ENCODE peak calls at places on chromosomes 6 and 20, in eight cellular contexts. One of them, this sample, is unnamed.
A peak's percentile ranks its signal among the peaks of the same experiment; 100 is the strongest.

GRCh38 chr20:54499111-54499510 is 23.7 kb downstream of the DOK5 start:
- DNase-seq in endothelial cell of umbilical vein: no peak
- DNase-seq in sciatic nerve: no peak
- DNase-seq in Peyer's patch: no peak
- DNase-seq in NCI-H1436: no peak
- DNase-seq in astrocyte of the spinal cord: no peak
- DNase-seq in activated T-cell treated with anti-CD3 and anti-CD28 coated beads, Interleukin-2, amount 50 U/mL, for 4 hours: no peak
- DNase-seq in activated naive CD4-positive, alpha-beta T cell: no peak
- DNase-seq in this sample: no peak

GRCh38 chr20:25856256-25856884 is 159.7 kb upstream of the ZNF337 start:
- DNase-seq in Peyer's patch: no peak
- DNase-seq in activated T-cell treated with anti-CD3 and anti-CD28 coated beads, Interleukin-2, amount 50 U/mL, for 4 hours: no peak
- DNase-seq in NCI-H1436: no peak
- DNase-seq in astrocyte of the spinal cord: no peak
- DNase-seq in endothelial cell of umbilical vein: no peak
- DNase-seq in sciatic nerve: no peak
- DNase-seq in activated naive CD4-positive, alpha-beta T cell: no peak
- DNase-seq in this sample: no peak

GRCh38 chr6:132569170-132569569 is 952 bp upstream of the TAAR6 start:
- DNase-seq in sciatic nerve: no peak
- DNase-seq in activated naive CD4-positive, alpha-beta T cell: no peak
- DNase-seq in endothelial cell of umbilical vein: no peak
- DNase-seq in Peyer's patch: no peak
- DNase-seq in NCI-H1436: no peak
- DNase-seq in activated T-cell treated with anti-CD3 and anti-CD28 coated beads, Interleukin-2, amount 50 U/mL, for 4 hours: no peak
- DNase-seq in astrocyte of the spinal cord: no peak
- DNase-seq in this sample: no peak

GRCh38 chr6:5783584-5784089 is 223.1 kb downstream of the NRN1 start:
- DNase-seq in endothelial cell of umbilical vein: no peak
- DNase-seq in activated naive CD4-positive, alpha-beta T cell: no peak
- DNase-seq in NCI-H1436: no peak
- DNase-seq in activated T-cell treated with anti-CD3 and anti-CD28 coated beads, Interleukin-2, amount 50 U/mL, for 4 hours: no peak
- DNase-seq in astrocyte of the spinal cord: no peak
- DNase-seq in sciatic nerve: no peak
- DNase-seq in Peyer's patch: no peak
- DNase-seq in this sample: peak; percentile 12

GRCh38 chr6:125790403-125791150 is at the start of gene NCOA7:
- DNase-seq in NCI-H1436: peak; percentile 60
- DNase-seq in astrocyte of the spinal cord: peak; percentile 70
- DNase-seq in endothelial cell of umbilical vein: peak; percentile 84
- DNase-seq in sciatic nerve: peak; percentile 90
- DNase-seq in activated T-cell treated with anti-CD3 and anti-CD28 coated beads, Interleukin-2, amount 50 U/mL, for 4 hours: peak; percentile 68
- DNase-seq in Peyer's patch: peak; percentile 74
- DNase-seq in activated naive CD4-positive, alpha-beta T cell: peak; percentile 32
- DNase-seq in this sample: peak; percentile 91

GRCh38 chr20:18663932-18664331 is 76.1 kb downstream of the DTD1 start:
- DNase-seq in Peyer's patch: no peak
- DNase-seq in activated naive CD4-positive, alpha-beta T cell: no peak
- DNase-seq in sciatic nerve: no peak
- DNase-seq in NCI-H1436: no peak
- DNase-seq in activated T-cell treated with anti-CD3 and anti-CD28 coated beads, Interleukin-2, amount 50 U/mL, for 4 hours: no peak
- DNase-seq in astrocyte of the spinal cord: peak; percentile 38
- DNase-seq in endothelial cell of umbilical vein: no peak
- DNase-seq in this sample: no peak

GRCh38 chr20:60481742-60482133 is 523.5 kb downstream of the CDH26 start:
- DNase-seq in sciatic nerve: no peak
- DNase-seq in Peyer's patch: no peak
- DNase-seq in activated naive CD4-positive, alpha-beta T cell: no peak
- DNase-seq in NCI-H1436: no peak
- DNase-seq in astrocyte of the spinal cord: no peak
- DNase-seq in activated T-cell treated with anti-CD3 and anti-CD28 coated beads, Interleukin-2, amount 50 U/mL, for 4 hours: no peak
- DNase-seq in endothelial cell of umbilical vein: no peak
- DNase-seq in this sample: no peak

GRCh38 chr6:148044261-148044731 is 298.3 kb upstream of the SASH1 start:
- DNase-seq in astrocyte of the spinal cord: peak; percentile 75
- DNase-seq in activated naive CD4-positive, alpha-beta T cell: no peak
- DNase-seq in NCI-H1436: no peak
- DNase-seq in activated T-cell treated with anti-CD3 and anti-CD28 coated beads, Interleukin-2, amount 50 U/mL, for 4 hours: no peak
- DNase-seq in Peyer's patch: no peak
- DNase-seq in sciatic nerve: no peak
- DNase-seq in endothelial cell of umbilical vein: no peak
- DNase-seq in this sample: no peak

GRCh38 chr6:28769626-28770402 is 154.0 kb downstream of the TRIM27 start:
- DNase-seq in sciatic nerve: no peak
- DNase-seq in astrocyte of the spinal cord: peak; percentile 55
- DNase-seq in endothelial cell of umbilical vein: no peak
- DNase-seq in activated naive CD4-positive, alpha-beta T cell: no peak
- DNase-seq in NCI-H1436: no peak
- DNase-seq in Peyer's patch: no peak
- DNase-seq in activated T-cell treated with anti-CD3 and anti-CD28 coated beads, Interleukin-2, amount 50 U/mL, for 4 hours: no peak
- DNase-seq in this sample: no peak

GRCh38 chr20:6416371-6416770 is 293.5 kb upstream of the FERMT1 start:
- DNase-seq in NCI-H1436: no peak
- DNase-seq in astrocyte of the spinal cord: no peak
- DNase-seq in activated naive CD4-positive, alpha-beta T cell: no peak
- DNase-seq in activated T-cell treated with anti-CD3 and anti-CD28 coated beads, Interleukin-2, amount 50 U/mL, for 4 hours: no peak
- DNase-seq in endothelial cell of umbilical vein: no peak
- DNase-seq in Peyer's patch: no peak
- DNase-seq in sciatic nerve: no peak
- DNase-seq in this sample: no peak

GRCh38 chr20:20820780-20821495 is 108.5 kb upstream of the RALGAPA2 start:
- DNase-seq in sciatic nerve: no peak
- DNase-seq in endothelial cell of umbilical vein: no peak
- DNase-seq in NCI-H1436: no peak
- DNase-seq in Peyer's patch: no peak
- DNase-seq in activated T-cell treated with anti-CD3 and anti-CD28 coated beads, Interleukin-2, amount 50 U/mL, for 4 hours: no peak
- DNase-seq in astrocyte of the spinal cord: no peak
- DNase-seq in activated naive CD4-positive, alpha-beta T cell: no peak
- DNase-seq in this sample: no peak

GRCh38 chr6:84618836-84619235 is 145.6 kb downstream of the TBX18 start:
- DNase-seq in Peyer's patch: no peak
- DNase-seq in endothelial cell of umbilical vein: peak; percentile 53
- DNase-seq in activated naive CD4-positive, alpha-beta T cell: no peak
- DNase-seq in sciatic nerve: no peak
- DNase-seq in astrocyte of the spinal cord: peak; percentile 83
- DNase-seq in NCI-H1436: no peak
- DNase-seq in activated T-cell treated with anti-CD3 and anti-CD28 coated beads, Interleukin-2, amount 50 U/mL, for 4 hours: no peak
- DNase-seq in this sample: no peak

GRCh38 chr6:119312875-119313338 is 36.7 kb downstream of the MAN1A1 start:
- DNase-seq in Peyer's patch: no peak
- DNase-seq in NCI-H1436: no peak
- DNase-seq in activated T-cell treated with anti-CD3 and anti-CD28 coated beads, Interleukin-2, amount 50 U/mL, for 4 hours: no peak
- DNase-seq in endothelial cell of umbilical vein: no peak
- DNase-seq in activated naive CD4-positive, alpha-beta T cell: no peak
- DNase-seq in astrocyte of the spinal cord: no peak
- DNase-seq in sciatic nerve: no peak
- DNase-seq in this sample: peak; percentile 19

GRCh38 chr6:129695373-129696027 is 14.5 kb downstream of the ARHGAP18 start:
- DNase-seq in endothelial cell of umbilical vein: no peak
- DNase-seq in Peyer's patch: no peak
- DNase-seq in sciatic nerve: no peak
- DNase-seq in NCI-H1436: no peak
- DNase-seq in astrocyte of the spinal cord: no peak
- DNase-seq in activated T-cell treated with anti-CD3 and anti-CD28 coated beads, Interleukin-2, amount 50 U/mL, for 4 hours: no peak
- DNase-seq in activated naive CD4-positive, alpha-beta T cell: no peak
- DNase-seq in this sample: no peak

GRCh38 chr6:73081955-73082354 is 143.3 kb downstream of the KHDC1L start:
- DNase-seq in NCI-H1436: no peak
- DNase-seq in endothelial cell of umbilical vein: no peak
- DNase-seq in sciatic nerve: no peak
- DNase-seq in activated naive CD4-positive, alpha-beta T cell: no peak
- DNase-seq in astrocyte of the spinal cord: no peak
- DNase-seq in activated T-cell treated with anti-CD3 and anti-CD28 coated beads, Interleukin-2, amount 50 U/mL, for 4 hours: no peak
- DNase-seq in Peyer's patch: no peak
- DNase-seq in this sample: no peak

GRCh38 chr6:135331002-135331401 is 149.9 kb downstream of the MYB start:
- DNase-seq in endothelial cell of umbilical vein: no peak
- DNase-seq in activated T-cell treated with anti-CD3 and anti-CD28 coated beads, Interleukin-2, amount 50 U/mL, for 4 hours: no peak
- DNase-seq in NCI-H1436: no peak
- DNase-seq in astrocyte of the spinal cord: peak; percentile 43
- DNase-seq in activated naive CD4-positive, alpha-beta T cell: no peak
- DNase-seq in Peyer's patch: no peak
- DNase-seq in sciatic nerve: no peak
- DNase-seq in this sample: no peak

GRCh38 chr20:47360489-47361267 is 4.2 kb upstream of the ZMYND8 start:
- DNase-seq in activated T-cell treated with anti-CD3 and anti-CD28 coated beads, Interleukin-2, amount 50 U/mL, for 4 hours: no peak
- DNase-seq in sciatic nerve: peak; percentile 85
- DNase-seq in NCI-H1436: peak; percentile 78
- DNase-seq in endothelial cell of umbilical vein: peak; percentile 100
- DNase-seq in astrocyte of the spinal cord: peak; percentile 97
- DNase-seq in activated naive CD4-positive, alpha-beta T cell: no peak
- DNase-seq in Peyer's patch: peak; percentile 51
- DNase-seq in this sample: peak; percentile 76

GRCh38 chr20:1929460-1929859 is 34.3 kb downstream of the SIRPA start:
- DNase-seq in endothelial cell of umbilical vein: no peak
- DNase-seq in sciatic nerve: no peak
- DNase-seq in Peyer's patch: no peak
- DNase-seq in activated naive CD4-positive, alpha-beta T cell: no peak
- DNase-seq in activated T-cell treated with anti-CD3 and anti-CD28 coated beads, Interleukin-2, amount 50 U/mL, for 4 hours: no peak
- DNase-seq in astrocyte of the spinal cord: no peak
- DNase-seq in NCI-H1436: no peak
- DNase-seq in this sample: no peak

GRCh38 chr6:165704001-165704748 is 41.1 kb upstream of the PDE10A start:
- DNase-seq in activated naive CD4-positive, alpha-beta T cell: no peak
- DNase-seq in endothelial cell of umbilical vein: peak; percentile 79
- DNase-seq in NCI-H1436: no peak
- DNase-seq in sciatic nerve: no peak
- DNase-seq in activated T-cell treated with anti-CD3 and anti-CD28 coated beads, Interleukin-2, amount 50 U/mL, for 4 hours: no peak
- DNase-seq in astrocyte of the spinal cord: peak; percentile 52
- DNase-seq in Peyer's patch: no peak
- DNase-seq in this sample: no peak

GRCh38 chr20:54161821-54162149 is 12.0 kb downstream of the CYP24A1 start:
- DNase-seq in NCI-H1436: no peak
- DNase-seq in endothelial cell of umbilical vein: no peak
- DNase-seq in astrocyte of the spinal cord: no peak
- DNase-seq in activated T-cell treated with anti-CD3 and anti-CD28 coated beads, Interleukin-2, amount 50 U/mL, for 4 hours: no peak
- DNase-seq in Peyer's patch: no peak
- DNase-seq in activated naive CD4-positive, alpha-beta T cell: no peak
- DNase-seq in sciatic nerve: no peak
- DNase-seq in this sample: no peak

GRCh38 chr20:32451682-32452461 is 93.7 kb downstream of the ASXL1 start:
- DNase-seq in endothelial cell of umbilical vein: no peak
- DNase-seq in astrocyte of the spinal cord: no peak
- DNase-seq in Peyer's patch: no peak
- DNase-seq in activated naive CD4-positive, alpha-beta T cell: no peak
- DNase-seq in sciatic nerve: no peak
- DNase-seq in NCI-H1436: no peak
- DNase-seq in activated T-cell treated with anti-CD3 and anti-CD28 coated beads, Interleukin-2, amount 50 U/mL, for 4 hours: no peak
- DNase-seq in this sample: no peak

GRCh38 chr6:36962874-36963273 is 8.3 kb downstream of the PI16 start:
- DNase-seq in activated T-cell treated with anti-CD3 and anti-CD28 coated beads, Interleukin-2, amount 50 U/mL, for 4 hours: peak; percentile 67
- DNase-seq in activated naive CD4-positive, alpha-beta T cell: no peak
- DNase-seq in endothelial cell of umbilical vein: no peak
- DNase-seq in sciatic nerve: peak; percentile 85
- DNase-seq in astrocyte of the spinal cord: no peak
- DNase-seq in NCI-H1436: peak; percentile 0
- DNase-seq in Peyer's patch: peak; percentile 81
- DNase-seq in this sample: peak; percentile 73

GRCh38 chr6:19934996-19935591 is 97.9 kb downstream of the ID4 start:
- DNase-seq in sciatic nerve: no peak
- DNase-seq in NCI-H1436: no peak
- DNase-seq in Peyer's patch: no peak
- DNase-seq in endothelial cell of umbilical vein: no peak
- DNase-seq in activated T-cell treated with anti-CD3 and anti-CD28 coated beads, Interleukin-2, amount 50 U/mL, for 4 hours: no peak
- DNase-seq in activated naive CD4-positive, alpha-beta T cell: no peak
- DNase-seq in astrocyte of the spinal cord: no peak
- DNase-seq in this sample: no peak

GRCh38 chr20:5716953-5717352 is 33.2 kb upstream of the SHLD1 start:
- DNase-seq in NCI-H1436: no peak
- DNase-seq in astrocyte of the spinal cord: no peak
- DNase-seq in Peyer's patch: no peak
- DNase-seq in endothelial cell of umbilical vein: no peak
- DNase-seq in activated naive CD4-positive, alpha-beta T cell: no peak
- DNase-seq in sciatic nerve: no peak
- DNase-seq in activated T-cell treated with anti-CD3 and anti-CD28 coated beads, Interleukin-2, amount 50 U/mL, for 4 hours: no peak
- DNase-seq in this sample: no peak

GRCh38 chr6:92122746-92123145 is 1296.6 kb downstream of the EPHA7 start:
- DNase-seq in NCI-H1436: peak; percentile 32
- DNase-seq in Peyer's patch: no peak
- DNase-seq in activated naive CD4-positive, alpha-beta T cell: no peak
- DNase-seq in astrocyte of the spinal cord: peak; percentile 2
- DNase-seq in sciatic nerve: no peak
- DNase-seq in endothelial cell of umbilical vein: peak; percentile 44
- DNase-seq in activated T-cell treated with anti-CD3 and anti-CD28 coated beads, Interleukin-2, amount 50 U/mL, for 4 hours: no peak
- DNase-seq in this sample: no peak

GRCh38 chr6:68826501-68826900 is 191.4 kb downstream of the ADGRB3 start:
- DNase-seq in astrocyte of the spinal cord: peak; percentile 5
- DNase-seq in activated T-cell treated with anti-CD3 and anti-CD28 coated beads, Interleukin-2, amount 50 U/mL, for 4 hours: no peak
- DNase-seq in NCI-H1436: no peak
- DNase-seq in activated naive CD4-positive, alpha-beta T cell: no peak
- DNase-seq in endothelial cell of umbilical vein: no peak
- DNase-seq in Peyer's patch: no peak
- DNase-seq in sciatic nerve: no peak
- DNase-seq in this sample: no peak

GRCh38 chr20:56554869-56555268 is 21.8 kb downstream of the FAM209B start:
- DNase-seq in Peyer's patch: no peak
- DNase-seq in sciatic nerve: no peak
- DNase-seq in endothelial cell of umbilical vein: peak; percentile 85
- DNase-seq in activated T-cell treated with anti-CD3 and anti-CD28 coated beads, Interleukin-2, amount 50 U/mL, for 4 hours: no peak
- DNase-seq in NCI-H1436: peak; percentile 13
- DNase-seq in astrocyte of the spinal cord: peak; percentile 97
- DNase-seq in activated naive CD4-positive, alpha-beta T cell: no peak
- DNase-seq in this sample: peak; percentile 20

GRCh38 chr20:1338801-1339200 is 9.9 kb upstream of the SDCBP2 start:
- DNase-seq in sciatic nerve: no peak
- DNase-seq in NCI-H1436: no peak
- DNase-seq in endothelial cell of umbilical vein: no peak
- DNase-seq in activated naive CD4-positive, alpha-beta T cell: no peak
- DNase-seq in Peyer's patch: peak; percentile 4
- DNase-seq in astrocyte of the spinal cord: no peak
- DNase-seq in activated T-cell treated with anti-CD3 and anti-CD28 coated beads, Interleukin-2, amount 50 U/mL, for 4 hours: no peak
- DNase-seq in this sample: no peak

GRCh38 chr6:124389127-124389526 is 573.1 kb upstream of the RNF217 start:
- DNase-seq in activated T-cell treated with anti-CD3 and anti-CD28 coated beads, Interleukin-2, amount 50 U/mL, for 4 hours: no peak
- DNase-seq in NCI-H1436: peak; percentile 37
- DNase-seq in Peyer's patch: no peak
- DNase-seq in astrocyte of the spinal cord: no peak
- DNase-seq in endothelial cell of umbilical vein: no peak
- DNase-seq in sciatic nerve: no peak
- DNase-seq in activated naive CD4-positive, alpha-beta T cell: no peak
- DNase-seq in this sample: no peak

GRCh38 chr6:149234051-149234962 is 83.2 kb upstream of the TAB2 start:
- DNase-seq in Peyer's patch: no peak
- DNase-seq in activated T-cell treated with anti-CD3 and anti-CD28 coated beads, Interleukin-2, amount 50 U/mL, for 4 hours: peak; percentile 15
- DNase-seq in NCI-H1436: no peak
- DNase-seq in activated naive CD4-positive, alpha-beta T cell: no peak
- DNase-seq in endothelial cell of umbilical vein: peak; percentile 7
- DNase-seq in sciatic nerve: no peak
- DNase-seq in astrocyte of the spinal cord: peak; percentile 73
- DNase-seq in this sample: no peak

GRCh38 chr6:159461266-159461665 is 231.8 kb downstream of the SOD2 start:
- DNase-seq in NCI-H1436: no peak
- DNase-seq in astrocyte of the spinal cord: no peak
- DNase-seq in activated naive CD4-positive, alpha-beta T cell: no peak
- DNase-seq in endothelial cell of umbilical vein: no peak
- DNase-seq in Peyer's patch: no peak
- DNase-seq in sciatic nerve: no peak
- DNase-seq in activated T-cell treated with anti-CD3 and anti-CD28 coated beads, Interleukin-2, amount 50 U/mL, for 4 hours: no peak
- DNase-seq in this sample: no peak

GRCh38 chr6:147559016-147559415 is 50.5 kb downstream of the SAMD5 start:
- DNase-seq in Peyer's patch: no peak
- DNase-seq in activated naive CD4-positive, alpha-beta T cell: no peak
- DNase-seq in NCI-H1436: no peak
- DNase-seq in sciatic nerve: no peak
- DNase-seq in astrocyte of the spinal cord: no peak
- DNase-seq in endothelial cell of umbilical vein: no peak
- DNase-seq in activated T-cell treated with anti-CD3 and anti-CD28 coated beads, Interleukin-2, amount 50 U/mL, for 4 hours: no peak
- DNase-seq in this sample: peak; percentile 68

GRCh38 chr6:108732101-108732870 is 115.9 kb upstream of the ARMC2 start:
- DNase-seq in sciatic nerve: no peak
- DNase-seq in endothelial cell of umbilical vein: no peak
- DNase-seq in astrocyte of the spinal cord: no peak
- DNase-seq in Peyer's patch: no peak
- DNase-seq in activated T-cell treated with anti-CD3 and anti-CD28 coated beads, Interleukin-2, amount 50 U/mL, for 4 hours: no peak
- DNase-seq in activated naive CD4-positive, alpha-beta T cell: no peak
- DNase-seq in NCI-H1436: no peak
- DNase-seq in this sample: peak; percentile 43

GRCh38 chr6:45419574-45420082 is 41.9 kb upstream of the SUPT3H start:
- DNase-seq in endothelial cell of umbilical vein: peak; percentile 22
- DNase-seq in NCI-H1436: peak; percentile 15
- DNase-seq in Peyer's patch: peak; percentile 64
- DNase-seq in astrocyte of the spinal cord: peak; percentile 63
- DNase-seq in activated T-cell treated with anti-CD3 and anti-CD28 coated beads, Interleukin-2, amount 50 U/mL, for 4 hours: peak; percentile 54
- DNase-seq in activated naive CD4-positive, alpha-beta T cell: no peak
- DNase-seq in sciatic nerve: peak; percentile 74
- DNase-seq in this sample: peak; percentile 63

This sample was measured in mucosa of descending colon.